ENCODE peak calls at places on chromosomes 16 and 17, in seven cellular contexts. S is activated T-helper 1 cell treated with anti-CD3 and anti-CD28 coated beads, Interleukin-12 subunit alpha, Interleukin-12 subunit beta, Interleukin-2, Interleukin-4 antibody, amounts not matched to agents 30 ng/mL and 10 ng/mL and 1 ng/mL, durations not matched to agents 14 hours and 24 hours and 36 hours; U is gastrocnemius medialis; R is Daoy; B is GDM1; E is hypothalamus; Z is A549. M is an unnamed sample.

GRCh38 chr16:83779881-83780280 is 27.9 kb upstream of the HSBP1 start:
- DNase-seq in S (no peak), U (no peak), R (peak), B (no peak), E (no peak), Z (no peak), M (no peak)

GRCh38 chr16:78292726-78293380 is 193.4 kb downstream of the WWOX start:
- DNase-seq in S (no peak), U (no peak), R (no peak), B (no peak), E (no peak), Z (no peak), M (no peak)

GRCh38 chr17:73043686-73044581 is 48.6 kb downstream of the SLC39A11 start:
- DNase-seq in S (no peak), U (no peak), R (peak), B (no peak), E (no peak), Z (no peak), M (no peak)

GRCh38 chr16:4240624-4241023 is 1.3 kb downstream of the SRL start:
- DNase-seq in S (no peak), U (peak), R (no peak), B (no peak), E (no peak), Z (no peak), M (peak)

GRCh38 chr16:88466949-88467348 is 13.9 kb downstream of the ZFPM1 start:
- DNase-seq in S (no peak), U (no peak), R (no peak), B (no peak), E (no peak), Z (no peak), M (no peak)

GRCh38 chr17:1934901-1935300 is 90.2 kb downstream of the RTN4RL1 start:
- DNase-seq in S (no peak), U (no peak), R (no peak), B (no peak), E (no peak), Z (no peak), M (no peak)

GRCh38 chr16:15946257-15947044 is 3.0 kb upstream of the ABCC1 start:
- DNase-seq in S (no peak), U (no peak), R (peak), B (no peak), E (no peak), Z (peak), M (no peak)

GRCh38 chr16:4332083-4332482 is 16.2 kb downstream of the GLIS2 start:
- DNase-seq in S (no peak), U (no peak), R (no peak), B (no peak), E (no peak), Z (no peak), M (no peak)

GRCh38 chr17:62064791-62065563 is at the start of gene MED13:
- DNase-seq in S (peak), U (peak), R (peak), B (peak), E (peak), Z (peak), M (peak)

GRCh38 chr16:77977336-77977735 is 45.0 kb upstream of the CLEC3A start:
- DNase-seq in S (no peak), U (no peak), R (no peak), B (no peak), E (no peak), Z (no peak), M (no peak)

GRCh38 chr16:51193879-51194278 is 42.8 kb upstream of the SALL1 start:
- DNase-seq in S (no peak), U (no peak), R (no peak), B (no peak), E (no peak), Z (no peak), M (no peak)

GRCh38 chr16:58814348-58814801 is 80.3 kb upstream of the GOT2 start:
- DNase-seq in S (peak), U (peak), R (peak), B (no peak), E (peak), Z (peak), M (peak)

GRCh38 chr16:48546774-48547173 is 63.2 kb downstream of the N4BP1 start:
- DNase-seq in S (no peak), U (no peak), R (no peak), B (no peak), E (no peak), Z (no peak), M (no peak)

GRCh38 chr17:38706625-38707298 is 1.7 kb downstream of the MLLT6 start:
- DNase-seq in S (no peak), U (no peak), R (no peak), B (no peak), E (no peak), Z (no peak), M (no peak)

GRCh38 chr17:62701706-62702085 is 74.2 kb downstream of the MRC2 start:
- DNase-seq in S (no peak), U (no peak), R (no peak), B (no peak), E (no peak), Z (no peak), M (no peak)

GRCh38 chr17:699350-699749 is 15.3 kb downstream of the VPS53 start:
- DNase-seq in S (no peak), U (no peak), R (no peak), B (no peak), E (no peak), Z (no peak), M (no peak)

M was measured in heart right ventricle.